ENCODE peak calls at places on chromosomes 3 and 15, in six cellular contexts. U, V, X, N, C and S are unnamed samples.

GRCh38 chr15:72375501-72375845 is 341 bp downstream of the HEXA start:
- DNase-seq in C (no peak), X (no peak), U (peak), V (peak), N (no peak), S (peak)

GRCh38 chr15:63560741-63561448 is 36.3 kb upstream of the FBXL22 start:
- DNase-seq in V (no peak), X (no peak), N (no peak), C (no peak), U (no peak), S (no peak)

GRCh38 chr15:25508369-25509002 is 69.7 kb upstream of the UBE3A start:
- DNase-seq in X (no peak), C (no peak), U (peak), N (peak), V (peak), S (peak)

GRCh38 chr3:42256135-42256819 is 9.7 kb downstream of the CCK start:
- DNase-seq in V (no peak), X (no peak), N (no peak), C (peak), U (peak), S (no peak)

GRCh38 chr15:52114256-52114655 is 1.7 kb upstream of the BCL2L10 start:
- DNase-seq in X (no peak), N (no peak), C (no peak), U (no peak), V (no peak), S (no peak)

GRCh38 chr3:131526801-131527347 is 24.1 kb upstream of the MRPL3 start:
- DNase-seq in V (peak), X (no peak), U (peak), C (peak), N (peak), S (peak)

GRCh38 chr3:9036327-9037112 is 73.2 kb upstream of the RAD18 start:
- DNase-seq in C (no peak), U (no peak), V (no peak), N (no peak), X (no peak), S (no peak)

GRCh38 chr3:99627062-99627826 is 11.2 kb upstream of the COL8A1 start:
- DNase-seq in V (no peak), U (no peak), C (peak), N (no peak), X (no peak), S (no peak)

GRCh38 chr3:56800373-56801150 is 1.2 kb downstream of the ARHGEF3 start:
- DNase-seq in N (no peak), U (no peak), X (no peak), C (peak), V (no peak), S (no peak)

GRCh38 chr3:12753275-12754028 is 5.6 kb downstream of the TMEM40 start:
- DNase-seq in N (no peak), C (no peak), X (no peak), U (no peak), V (no peak), S (no peak)

GRCh38 chr3:143433787-143434378 is 314.3 kb downstream of the CHST2 start:
- DNase-seq in V (peak), X (no peak), N (peak), C (no peak), U (no peak), S (peak)

GRCh38 chr3:65348596-65348995 is 660.8 kb upstream of the ADAMTS9 start:
- DNase-seq in U (no peak), V (no peak), C (no peak), N (no peak), X (no peak), S (no peak)

GRCh38 chr3:58336135-58336882 is 3.6 kb downstream of the PXK start:
- DNase-seq in U (no peak), N (no peak), V (no peak), X (no peak), C (no peak), S (peak)

GRCh38 chr15:96330450-96331140 is at the start of gene NR2F2:
- DNase-seq in N (peak), X (peak), C (peak), U (peak), V (peak), S (peak)

GRCh38 chr15:57922780-57923179 is 142.7 kb downstream of the ALDH1A2 start:
- DNase-seq in N (no peak), U (no peak), V (no peak), X (no peak), C (peak), S (no peak)

GRCh38 chr3:72082121-72082715 is 297.3 kb upstream of the PROK2 start:
- DNase-seq in C (peak), N (no peak), U (no peak), X (peak), V (no peak), S (peak)

GRCh38 chr3:178434206-178434805 is 101.9 kb upstream of the KCNMB2 start:
- DNase-seq in C (peak), X (no peak), V (no peak), N (no peak), U (no peak), S (peak)

GRCh38 chr3:132317229-132317948 is at the start of gene ACP3:
- DNase-seq in X (peak), V (no peak), N (no peak), C (peak), U (no peak), S (peak)

GRCh38 chr15:73021139-73021621 is 31.1 kb upstream of the NEO1 start:
- DNase-seq in U (no peak), N (no peak), V (no peak), C (no peak), X (no peak), S (no peak)

GRCh38 chr15:68618339-68619302 is 39.8 kb downstream of the CORO2B start:
- DNase-seq in N (no peak), V (no peak), U (no peak), X (no peak), C (peak), S (peak)

GRCh38 chr15:93866996-93867395 is 364.4 kb upstream of the MCTP2 start:
- DNase-seq in V (no peak), C (no peak), U (no peak), N (no peak), X (no peak), S (no peak)

GRCh38 chr15:64247906-64248541 is 85.2 kb upstream of the PPIB start:
- DNase-seq in C (peak), N (peak), U (peak), X (peak), V (peak), S (peak)

GRCh38 chr3:189827108-189827507 is 195.9 kb downstream of the TP63 start:
- DNase-seq in C (no peak), X (no peak), N (no peak), V (no peak), U (no peak), S (no peak)

GRCh38 chr3:33299395-33300081 is 22.3 kb downstream of the FBXL2 start:
- DNase-seq in V (no peak), C (no peak), X (no peak), U (peak), N (no peak), S (no peak)

GRCh38 chr3:76685858-76686257 is 354.0 kb upstream of the ROBO2 start:
- DNase-seq in C (no peak), U (no peak), V (no peak), N (peak), X (no peak), S (no peak)

GRCh38 chr3:13616359-13616758 is 67.4 kb downstream of the FBLN2 start:
- DNase-seq in X (no peak), C (no peak), N (no peak), U (no peak), V (no peak), S (no peak)

GRCh38 chr3:57910988-57911387 is 97.2 kb upstream of the FLNB start:
- DNase-seq in X (no peak), U (peak), V (no peak), C (peak), N (peak), S (peak)

GRCh38 chr3:10944866-10945265 is 47.7 kb upstream of the SLC6A1 start:
- DNase-seq in X (no peak), V (no peak), U (no peak), C (no peak), N (no peak), S (no peak)

GRCh38 chr3:65004316-65004715 is 316.5 kb upstream of the ADAMTS9 start:
- DNase-seq in V (no peak), U (no peak), X (no peak), C (no peak), N (no peak), S (no peak)

GRCh38 chr15:83733206-83733605 is 79.3 kb downstream of the ADAMTSL3 start:
- DNase-seq in V (no peak), N (no peak), C (no peak), X (no peak), U (peak), S (no peak)

GRCh38 chr3:165254812-165255211 is 58.6 kb upstream of the SLITRK3 start:
- DNase-seq in X (no peak), N (peak), C (no peak), U (peak), V (no peak), S (peak)

DNA sequence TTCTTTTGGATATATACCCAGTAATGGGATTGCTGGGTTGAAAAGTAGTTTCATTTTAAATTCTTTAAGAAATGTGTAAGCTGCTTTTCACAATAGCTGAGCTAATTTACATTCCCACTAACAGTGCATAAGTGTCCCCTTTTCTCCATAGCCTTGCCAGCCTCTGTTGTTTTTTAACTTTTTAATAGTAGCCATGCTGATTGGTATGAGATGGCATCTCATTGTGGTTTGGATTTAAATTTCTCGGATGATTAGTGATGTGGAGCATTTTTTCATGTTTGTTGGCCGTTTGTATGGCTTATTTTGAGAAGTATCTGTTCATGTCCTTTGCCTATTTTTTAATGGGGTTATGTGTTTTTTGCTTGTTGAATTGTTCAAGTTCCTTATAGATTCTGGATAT is 444.3 kb upstream of the ATP11B start:
- DNase-seq in X (no peak), N (no peak), V (no peak), U (no peak), C (no peak), S (no peak)
- TF ChIP-seq CTCF in X (no peak), N (no peak), V (no peak), U (no peak), C (no peak), S (no peak)

DNA sequence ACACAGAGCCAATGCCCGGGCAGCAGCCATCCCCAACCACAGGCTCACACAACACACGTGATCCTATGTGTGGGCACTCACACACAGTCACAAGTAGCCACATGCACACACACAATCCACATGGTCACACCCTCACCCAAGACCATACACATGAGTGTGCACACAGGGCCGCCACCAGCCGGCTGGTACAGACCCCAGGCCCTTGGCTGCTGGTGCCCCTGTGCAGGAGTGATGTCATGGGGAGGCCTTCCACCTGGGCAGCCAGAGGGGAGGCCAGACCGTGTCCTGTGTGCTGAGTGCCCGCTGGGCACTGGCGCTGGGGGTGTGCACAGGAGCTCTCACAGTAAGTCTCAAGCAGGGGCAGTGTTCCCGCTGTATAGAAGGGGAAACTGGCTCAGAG is 36.9 kb downstream of the DNAJB8 start:
- DNase-seq in V (no peak), C (no peak), U (no peak), X (no peak), N (no peak), S (no peak)
- TF ChIP-seq POLR2A in V (no peak), C (no peak), U (no peak), X (no peak), N (no peak), S (no peak)

GRCh38 chr3:139378587-139378986 is 10.9 kb downstream of the COPB2 start:
- DNase-seq in V (no peak), X (no peak), N (peak), U (no peak), C (no peak), S (no peak)
- TF ChIP-seq MYC in V (no peak), X (no peak), N (no peak), U (no peak), C (no peak), S (no peak)

DNA sequence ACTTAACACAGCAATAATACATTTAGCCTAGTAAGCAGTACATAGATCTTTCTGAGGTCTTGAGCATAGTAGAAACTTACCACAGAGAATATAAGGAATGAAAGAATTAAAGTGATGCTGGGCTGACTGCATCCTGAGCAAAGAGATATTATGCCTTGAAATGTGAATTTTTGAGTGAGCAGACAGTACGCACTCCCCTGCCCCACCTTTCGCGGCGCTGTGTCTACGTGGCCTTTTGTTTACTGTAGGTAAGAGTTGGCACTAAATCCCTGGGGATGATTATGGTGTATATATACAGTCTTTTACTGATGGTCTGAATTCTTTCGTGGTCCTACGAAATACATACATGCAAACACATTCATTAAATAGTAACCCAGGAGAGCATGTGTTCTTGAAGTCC is 217.5 kb upstream of the TOPAZ1 start:
- DNase-seq in X (no peak), U (no peak), V (no peak), N (no peak), C (no peak), S (no peak)
- TF ChIP-seq CTCF in X (no peak), U (no peak), V (peak), N (no peak), C (no peak), S (no peak)